ENCODE peak calls at places on chromosomes 11 and 22, in four cellular contexts. I is germinal center, U is C1 segment of cervical spinal cord, E is kidney. Q is an unnamed sample.
A peak's percentile ranks its signal among the peaks of the same experiment; 100 is the strongest.

GRCh38 chr11:1943977-1944376 is 3.2 kb upstream of the MRPL23 start:
- DNase-seq in I (no peak), E (peak; percentile 38), U (no peak), Q (peak; percentile 13)

GRCh38 chr11:116506446-116506845 is 266.3 kb downstream of the BUD13 start:
- DNase-seq in U (no peak), I (no peak), E (no peak), Q (no peak)

GRCh38 chr11:88520391-88520790 is 182.9 kb upstream of the CTSC start:
- DNase-seq in E (no peak), I (no peak), U (no peak), Q (no peak)

GRCh38 chr22:24845036-24845918 is 39.3 kb downstream of the SGSM1 start:
- DNase-seq in E (no peak), I (no peak), U (no peak), Q (no peak)

GRCh38 chr22:38852522-38852921 is 8.7 kb upstream of the NPTXR start:
- DNase-seq in I (no peak), E (no peak), U (no peak), Q (no peak)

GRCh38 chr22:28560005-28560742 is 119.5 kb downstream of the TTC28 start:
- DNase-seq in I (no peak), U (no peak), E (no peak), Q (no peak)

GRCh38 chr11:74546752-74547151 is 45.6 kb upstream of the POLD3 start:
- DNase-seq in U (no peak), E (no peak), I (no peak), Q (no peak)

GRCh38 chr11:17596711-17597110 is 49.7 kb downstream of the OTOG start:
- DNase-seq in I (no peak), E (peak; percentile 8), U (no peak), Q (no peak)

GRCh38 chr11:111086058-111086457 is 159.5 kb upstream of the POU2AF2 start:
- DNase-seq in E (no peak), U (no peak), I (no peak), Q (no peak)

GRCh38 chr11:122363306-122363705 is 247.3 kb upstream of the BLID start:
- DNase-seq in U (no peak), E (no peak), I (no peak), Q (no peak)

GRCh38 chr22:49530671-49531532 is 296.8 kb downstream of the BRD1 start:
- DNase-seq in U (no peak), I (no peak), E (peak; percentile 41), Q (no peak)

GRCh38 chr11:69844396-69844795 is 25.2 kb upstream of the FGF3 start:
- DNase-seq in E (no peak), I (no peak), U (no peak), Q (no peak)

GRCh38 chr11:128853556-128853955 is 13.5 kb downstream of the KCNJ1 start:
- DNase-seq in E (no peak), U (no peak), I (no peak), Q (no peak)

GRCh38 chr11:65850217-65851082 is 7.5 kb downstream of the CFL1 start:
- DNase-seq in E (no peak), I (no peak), U (no peak), Q (no peak)

GRCh38 chr11:104899226-104899625 is 966 bp upstream of the CASP12 start:
- DNase-seq in I (no peak), E (no peak), U (no peak), Q (no peak)

GRCh38 chr22:43498856-43499253 is 87.0 kb downstream of the MPPED1 start:
- DNase-seq in U (no peak), E (no peak), I (no peak), Q (no peak)

GRCh38 chr22:35642305-35642741 is 5.9 kb upstream of the APOL6 start:
- DNase-seq in I (no peak), U (no peak), E (no peak), Q (no peak)

GRCh38 chr11:71454470-71455113 is 1.6 kb downstream of the NADSYN1 start:
- DNase-seq in I (no peak), U (no peak), E (peak; percentile 22), Q (no peak)

GRCh38 chr11:106202935-106203620 is 125.6 kb downstream of the AASDHPPT start:
- DNase-seq in U (no peak), I (no peak), E (no peak), Q (no peak)

GRCh38 chr22:24683671-24684070 is 80.7 kb downstream of the GGT1 start:
- DNase-seq in I (no peak), U (no peak), E (no peak), Q (no peak)

GRCh38 chr11:75796091-75796435 is 18.9 kb upstream of the UVRAG start:
- DNase-seq in E (peak; percentile 15), U (no peak), I (no peak), Q (no peak)

GRCh38 chr11:95095858-95096587 is 6.4 kb downstream of the ENDOD1 start:
- DNase-seq in U (no peak), E (no peak), I (peak; percentile 64), Q (no peak)

GRCh38 chr22:49736538-49736937 is 91.1 kb downstream of the BRD1 start:
- DNase-seq in I (no peak), U (no peak), E (peak; percentile 54), Q (no peak)

GRCh38 chr11:64510759-64511158 is 80.3 kb upstream of the SLC22A12 start:
- DNase-seq in I (no peak), E (no peak), U (no peak), Q (no peak)

GRCh38 chr22:30868663-30869385 is 99.8 kb downstream of the MORC2 start:
- DNase-seq in U (no peak), E (peak; percentile 58), I (no peak), Q (peak; percentile 8)

GRCh38 chr11:128691802-128692749 is 1.8 kb upstream of the FLI1 start:
- DNase-seq in I (peak; percentile 23), U (no peak), E (peak; percentile 75), Q (no peak)

GRCh38 chr22:41828516-41828915 is 4.4 kb upstream of the SREBF2 start:
- DNase-seq in E (no peak), U (no peak), I (no peak), Q (no peak)

GRCh38 chr22:31623634-31624312 is 38.2 kb downstream of the PISD start:
- DNase-seq in I (no peak), U (no peak), E (no peak), Q (no peak)

Q was measured in uterus.